ENCODE peak calls at places on chromosomes 3 and 15, in four cellular contexts. M is cardiac muscle cell, Q is GM13977, B is GF-D8. N is an unnamed sample.

GRCh38 chr3:60893946-60894345 is 357.3 kb downstream of the FHIT start:
- DNase-seq in M (no peak), Q (no peak), B (no peak), N (no peak)

GRCh38 chr3:176293277-176293676 is 904.0 kb downstream of the TBL1XR1 start:
- DNase-seq in M (no peak), Q (no peak), B (no peak), N (peak)

GRCh38 chr15:51093865-51094605 is 671 bp downstream of the TNFAIP8L3 start:
- DNase-seq in M (peak), Q (peak), B (no peak), N (no peak)

GRCh38 chr3:8319935-8320634 is 181.5 kb upstream of the LMCD1 start:
- DNase-seq in M (no peak), Q (no peak), B (no peak), N (peak)

GRCh38 chr15:64620991-64621495 is 154.3 kb downstream of the RBPMS2 start:
- DNase-seq in M (no peak), Q (no peak), B (no peak), N (no peak)

GRCh38 chr15:60767134-60767824 is 288.3 kb upstream of the ICE2 start:
- DNase-seq in M (no peak), Q (no peak), B (no peak), N (no peak)

GRCh38 chr15:72599855-72600464 is 54.5 kb upstream of the GOLGA6B start:
- DNase-seq in M (peak), Q (peak), B (no peak), N (peak)

GRCh38 chr3:40999682-41000081 is 199.6 kb upstream of the CTNNB1 start:
- DNase-seq in M (no peak), Q (no peak), B (no peak), N (no peak)

GRCh38 chr3:86180696-86181095 is 810.3 kb downstream of the VGLL3 start:
- DNase-seq in M (peak), Q (no peak), B (no peak), N (no peak)

GRCh38 chr3:65245133-65246076 is 557.6 kb upstream of the ADAMTS9 start:
- DNase-seq in M (no peak), Q (no peak), B (no peak), N (peak)

GRCh38 chr3:105691633-105692032 is 177.2 kb downstream of the CBLB start:
- DNase-seq in M (no peak), Q (no peak), B (no peak), N (peak)

GRCh38 chr3:124879395-124879723 is 7.8 kb downstream of the ITGB5 start:
- DNase-seq in M (no peak), Q (no peak), B (no peak), N (no peak)

GRCh38 chr3:14141602-14142315 is 16.9 kb downstream of the TMEM43 start:
- DNase-seq in M (peak), Q (no peak), B (no peak), N (no peak)

GRCh38 chr3:16060358-16060852 is 114.1 kb upstream of the GALNT15 start:
- DNase-seq in M (no peak), Q (no peak), B (no peak), N (peak)

GRCh38 chr3:169627073-169627472 is 36.4 kb downstream of the MECOM start:
- DNase-seq in M (no peak), Q (no peak), B (no peak), N (no peak)

GRCh38 chr15:63968122-63968524 is 78.2 kb downstream of the DAPK2 start:
- DNase-seq in M (no peak), Q (no peak), B (no peak), N (no peak)

GRCh38 chr3:30124435-30125390 is 481.7 kb upstream of the TGFBR2 start:
- DNase-seq in M (peak), Q (no peak), B (no peak), N (no peak)

GRCh38 chr3:149538371-149538770 is 63.9 kb downstream of the TM4SF4 start:
- DNase-seq in M (no peak), Q (no peak), B (no peak), N (no peak)

GRCh38 chr15:79257454-79257853 is 25.1 kb upstream of the ANKRD34C start:
- DNase-seq in M (no peak), Q (no peak), B (no peak), N (no peak)

GRCh38 chr15:29638781-29639180 is 183.5 kb downstream of the TJP1 start:
- DNase-seq in M (no peak), Q (no peak), B (no peak), N (no peak)

GRCh38 chr3:48989126-48989795 is 780 bp upstream of the P4HTM start:
- DNase-seq in M (no peak), Q (no peak), B (no peak), N (no peak)